ENCODE peak calls at places on chromosomes 13 and 19, in eight cellular contexts. C is activated T-cell treated with anti-CD3 and anti-CD28 coated beads, Interleukin-2, amount 50 U/mL, for 24 hours; Y is stimulated activated CD4-positive, alpha-beta T cell treated with anti-CD3 and anti-CD28 coated beads, TNF-alpha, amount 100 ng/mL, for 24 hours; A is amniotic stem cell; D is NCI-H187 treated with DMSO at 0.1 percent for 48 hours; B is A549; T is T-helper 1 cell; R is progenitor cell of endocrine pancreas. X is an unnamed sample.

GRCh38 chr19:44943801-44944249 is 1.8 kb downstream of the APOC4 start:
- DNase-seq in C (no peak), Y (no peak), A (no peak), D (no peak), B (no peak), T (no peak), R (no peak), X (no peak)

GRCh38 chr13:113592571-113592970 is 8.0 kb downstream of the TFDP1 start:
- DNase-seq in C (no peak), Y (no peak), A (no peak), D (no peak), B (no peak), T (no peak), R (no peak), X (no peak)

GRCh38 chr13:84641491-84641890 is 759.2 kb upstream of the SLITRK1 start:
- DNase-seq in C (no peak), Y (no peak), A (no peak), D (no peak), B (no peak), T (no peak), R (no peak), X (no peak)

GRCh38 chr19:51327066-51327985 is 14.6 kb downstream of the VSIG10L start:
- DNase-seq in C (peak), Y (peak), A (no peak), D (no peak), B (peak), T (peak), R (no peak), X (no peak)

GRCh38 chr13:25354377-25354776 is 17.4 kb upstream of the ATP8A2 start:
- DNase-seq in C (no peak), Y (no peak), A (no peak), D (no peak), B (no peak), T (no peak), R (no peak), X (no peak)

GRCh38 chr19:44856438-44857083 is 10.5 kb downstream of the NECTIN2 start:
- DNase-seq in C (no peak), Y (no peak), A (no peak), D (no peak), B (no peak), T (no peak), R (no peak), X (no peak)

GRCh38 chr13:39210961-39211534 is 172.8 kb downstream of the NHLRC3 start:
- DNase-seq in C (no peak), Y (no peak), A (no peak), D (no peak), B (no peak), T (no peak), R (no peak), X (no peak)

GRCh38 chr13:79870123-79870522 is 389.2 kb downstream of the NDFIP2 start:
- DNase-seq in C (no peak), Y (no peak), A (no peak), D (no peak), B (no peak), T (no peak), R (no peak), X (no peak)

X was measured in NCI-H2107.